ENCODE peak calls at places on chromosomes 5 and 9, in seven cellular contexts. J, W, Z, E, S, X and C are unnamed samples.

GRCh38 chr5:78699565-78700143 is 51.1 kb upstream of the LHFPL2 start:
- DNase-seq in J (peak), W (peak), Z (no peak), E (no peak), S (peak), X (peak), C (peak)

GRCh38 chr9:91647371-91647770 is 223.7 kb upstream of the NFIL3 start:
- DNase-seq in J (no peak), W (no peak), Z (no peak), E (no peak), S (no peak), X (no peak), C (no peak)

GRCh38 chr9:110197330-110198187 is 10.4 kb downstream of the C9orf152 start:
- DNase-seq in J (peak), W (no peak), Z (no peak), E (no peak), S (no peak), X (no peak), C (no peak)

GRCh38 chr9:127612993-127613954 is 1.2 kb downstream of the STXBP1 start:
- DNase-seq in J (peak), W (peak), Z (peak), E (peak), S (no peak), X (peak), C (no peak)

GRCh38 chr5:57456056-57456455 is 26.6 kb downstream of the ACTBL2 start:
- DNase-seq in J (no peak), W (no peak), Z (no peak), E (no peak), S (no peak), X (no peak), C (no peak)

GRCh38 chr5:10595678-10596309 is 31.9 kb downstream of the ANKRD33B start:
- DNase-seq in J (peak), W (peak), Z (no peak), E (no peak), S (no peak), X (peak), C (peak)

GRCh38 chr9:107019216-107019615 is 156.2 kb downstream of the ZNF462 start:
- DNase-seq in J (peak), W (no peak), Z (no peak), E (no peak), S (no peak), X (peak), C (peak)

GRCh38 chr5:177491429-177491945 is 5.9 kb downstream of the PDLIM7 start:
- DNase-seq in J (peak), W (no peak), Z (no peak), E (no peak), S (peak), X (peak), C (no peak)

GRCh38 chr5:147887026-147887627 is 8.6 kb downstream of the SCGB3A2 start:
- DNase-seq in J (peak), W (peak), Z (no peak), E (no peak), S (peak), X (peak), C (no peak)

GRCh38 chr9:124852829-124853531 is at the start of gene WDR38:
- DNase-seq in J (peak), W (peak), Z (peak), E (peak), S (peak), X (peak), C (no peak)

GRCh38 chr9:135224921-135225541 is 137.6 kb downstream of the OLFM1 start:
- DNase-seq in J (no peak), W (no peak), Z (peak), E (no peak), S (no peak), X (no peak), C (no peak)

GRCh38 chr9:78023003-78023741 is 8.4 kb downstream of the GNAQ start:
- DNase-seq in J (peak), W (peak), Z (no peak), E (no peak), S (peak), X (no peak), C (peak)

GRCh38 chr9:78028926-78029325 is 2.7 kb downstream of the GNAQ start:
- DNase-seq in J (no peak), W (no peak), Z (no peak), E (no peak), S (no peak), X (no peak), C (no peak)

GRCh38 chr9:78026947-78027346 is 4.7 kb downstream of the GNAQ start:
- DNase-seq in J (peak), W (peak), Z (no peak), E (no peak), S (no peak), X (no peak), C (no peak)

GRCh38 chr9:78025186-78025585 is 6.4 kb downstream of the GNAQ start:
- DNase-seq in J (no peak), W (no peak), Z (no peak), E (no peak), S (no peak), X (no peak), C (no peak)

DNA sequence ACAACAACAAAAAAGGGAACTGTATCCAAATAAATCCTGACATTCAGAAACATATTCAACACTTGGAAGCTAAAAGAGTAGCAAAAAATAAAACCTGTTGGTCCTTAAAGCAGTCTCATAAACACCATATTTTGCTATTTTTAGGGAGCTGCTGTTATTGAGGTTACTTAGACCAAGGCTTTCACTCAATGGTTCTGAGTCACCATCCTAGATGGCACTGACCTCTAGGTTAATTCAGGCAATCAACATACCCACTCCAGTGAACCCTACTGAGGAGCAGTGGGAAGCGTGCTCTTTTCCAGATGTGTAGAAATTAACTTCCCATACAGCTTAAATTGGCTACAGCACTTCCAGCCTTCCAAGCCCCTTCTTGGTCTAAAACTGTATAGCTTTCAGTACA is 5.2 kb downstream of the GNAQ start:
- DNase-seq in J (peak), W (peak), Z (no peak), E (no peak), S (no peak), X (no peak), C (no peak)
- H3K4me3 ChIP-seq in J (no peak), W (no peak), Z (no peak), E (no peak), S (no peak), X (no peak), C (no peak)

GRCh38 chr9:117430813-117431212 is 16.0 kb upstream of the ASTN2 start:
- DNase-seq in J (no peak), W (no peak), Z (no peak), E (no peak), S (no peak), X (no peak), C (no peak)
- H3K4me3 ChIP-seq in J (no peak), W (no peak), Z (no peak), E (no peak), S (no peak), X (no peak), C (no peak)

DNA sequence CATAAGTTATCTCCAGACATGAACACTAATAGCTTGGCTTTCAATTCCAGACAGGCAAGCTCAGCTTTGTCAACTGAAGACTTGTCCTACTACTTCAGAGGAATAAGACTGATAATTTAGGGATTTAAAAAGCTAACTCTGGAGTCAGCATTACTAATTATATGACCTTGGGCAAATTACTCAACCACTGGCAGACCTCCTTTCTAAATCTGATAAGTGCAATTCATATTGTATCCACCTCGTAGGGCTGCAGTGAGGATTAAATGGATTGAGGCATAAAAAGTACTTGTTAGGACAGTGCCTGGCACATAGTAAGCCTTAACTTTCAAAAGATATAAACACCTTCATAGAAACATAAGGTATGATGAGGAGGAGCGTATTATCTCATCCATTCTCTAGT is 104.4 kb downstream of the KLHL3 start:
- DNase-seq in J (no peak), W (peak), Z (no peak), E (no peak), S (no peak), X (no peak), C (no peak)
- H3K4me3 ChIP-seq in J (no peak), W (no peak), Z (no peak), E (no peak), S (no peak), X (no peak), C (no peak)

DNA sequence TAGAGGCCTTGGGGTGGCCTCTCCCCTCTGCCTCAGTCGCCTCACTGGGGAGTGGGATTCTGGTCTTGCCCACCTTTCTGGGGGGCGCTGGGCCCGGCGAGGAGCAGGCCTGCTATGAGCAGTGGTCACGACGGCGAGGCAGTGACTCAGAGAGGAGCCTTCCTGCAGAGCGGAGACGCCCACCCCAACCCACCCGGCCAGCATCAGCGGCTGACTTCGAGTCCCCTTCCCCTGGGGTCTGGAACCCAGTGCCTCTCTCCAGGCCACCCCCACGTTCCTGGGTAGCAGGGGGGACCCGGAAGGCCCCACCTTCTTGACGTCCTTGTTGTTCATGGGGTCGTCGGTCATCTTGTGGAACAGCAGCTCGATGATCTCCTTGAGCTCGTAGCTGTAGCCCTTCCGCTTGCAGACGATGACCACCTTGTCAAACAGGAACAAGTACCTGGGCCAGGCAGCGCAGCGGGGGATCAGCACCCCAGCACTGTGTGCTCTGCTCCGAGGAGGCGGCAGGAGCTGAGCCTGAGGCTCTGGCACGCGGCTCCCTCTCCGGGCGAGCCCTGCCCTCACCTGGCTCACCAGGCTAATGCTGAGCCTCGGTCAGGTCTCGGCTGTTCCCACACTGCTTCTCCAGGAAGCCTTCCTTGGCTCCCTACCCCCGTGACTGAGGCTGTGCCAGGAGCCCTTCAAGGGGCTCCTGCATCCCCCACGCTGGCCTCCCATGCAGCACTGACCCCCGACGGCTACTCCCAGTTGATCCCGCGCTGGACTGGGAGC is 50.1 kb upstream of the SARDH start:
- DNase-seq in J (no peak), W (no peak), Z (no peak), E (no peak), S (no peak), X (no peak), C (no peak)
- H3K4me3 ChIP-seq in J (no peak), W (no peak), Z (no peak), E (no peak), S (no peak), X (no peak), C (no peak)

GRCh38 chr5:180795771-180796313 is 6.8 kb downstream of the MGAT1 start:
- DNase-seq in J (no peak), W (no peak), Z (peak), E (no peak), S (no peak), X (no peak), C (no peak)

GRCh38 chr5:180799194-180799593 is 3.4 kb downstream of the MGAT1 start:
- DNase-seq in J (no peak), W (no peak), Z (peak), E (no peak), S (no peak), X (no peak), C (no peak)

GRCh38 chr5:180799902-180800801 is 2.5 kb downstream of the MGAT1 start:
- DNase-seq in J (peak), W (peak), Z (no peak), E (no peak), S (no peak), X (peak), C (no peak)

GRCh38 chr5:180797256-180798192 is 5.1 kb downstream of the MGAT1 start:
- DNase-seq in J (peak), W (no peak), Z (peak), E (no peak), S (no peak), X (no peak), C (no peak)

DNA sequence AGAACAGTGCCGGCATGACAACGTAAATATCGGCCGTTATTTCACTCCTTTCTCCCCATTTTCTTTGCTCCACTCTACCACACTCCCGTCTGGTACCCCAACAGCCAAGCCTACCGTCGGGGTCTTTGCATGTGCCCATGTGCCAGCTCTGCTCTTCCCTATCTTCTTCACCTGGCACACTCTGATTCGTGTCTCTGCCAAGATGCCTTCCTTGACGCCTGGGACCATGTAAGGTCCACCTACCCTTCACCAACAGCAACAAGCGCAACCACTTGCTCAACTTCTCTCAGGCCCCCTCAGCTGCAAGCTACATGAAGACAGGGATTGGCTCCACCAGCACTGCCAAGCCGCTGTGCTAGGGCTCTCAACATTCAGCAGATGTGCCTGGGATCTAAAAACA is 4.4 kb downstream of the MGAT1 start:
- DNase-seq in J (no peak), W (no peak), Z (no peak), E (no peak), S (no peak), X (no peak), C (no peak)
- H3K4me3 ChIP-seq in J (no peak), W (no peak), Z (no peak), E (no peak), S (no peak), X (no peak), C (no peak)

GRCh38 chr9:137948642-137949041 is 71.1 kb downstream of the CACNA1B start:
- DNase-seq in J (no peak), W (no peak), Z (no peak), E (no peak), S (no peak), X (no peak), C (no peak)

GRCh38 chr9:137952976-137953666 is 75.5 kb downstream of the CACNA1B start:
- DNase-seq in J (no peak), W (no peak), Z (no peak), E (no peak), S (no peak), X (no peak), C (no peak)

GRCh38 chr9:137949260-137949659 is 71.7 kb downstream of the CACNA1B start:
- DNase-seq in J (no peak), W (no peak), Z (no peak), E (no peak), S (no peak), X (no peak), C (no peak)

GRCh38 chr9:137951597-137952490 is 74.3 kb downstream of the CACNA1B start:
- DNase-seq in J (no peak), W (no peak), Z (no peak), E (no peak), S (no peak), X (no peak), C (no peak)

DNA sequence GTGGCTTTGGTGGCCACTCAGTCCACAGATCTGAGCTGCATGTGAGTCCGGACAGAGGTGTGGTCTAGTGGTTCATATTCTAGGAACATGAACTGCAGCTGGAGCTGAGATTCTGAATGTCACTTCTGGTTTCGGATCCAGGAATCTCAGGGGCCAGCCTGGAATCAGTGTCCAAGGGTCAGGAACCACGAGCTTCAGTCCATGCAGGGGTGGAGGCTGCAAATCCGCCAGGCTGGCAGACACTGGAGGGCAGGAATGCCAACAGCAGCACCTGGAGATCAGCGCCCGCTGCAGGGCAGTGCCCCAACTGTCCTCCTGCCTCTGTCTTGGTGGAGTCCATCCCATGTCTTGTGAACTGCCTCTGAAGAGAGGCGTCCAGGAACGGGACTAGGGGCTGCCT is 73.5 kb downstream of the CACNA1B start:
- DNase-seq in J (no peak), W (no peak), Z (no peak), E (no peak), S (no peak), X (no peak), C (no peak)
- H3K4me3 ChIP-seq in J (no peak), W (no peak), Z (no peak), E (no peak), S (no peak), X (no peak), C (no peak)

GRCh38 chr9:74497750-74498615 is 848 bp downstream of the RORB start:
- DNase-seq in J (peak), W (no peak), Z (no peak), E (peak), S (no peak), X (peak), C (no peak)

GRCh38 chr9:74499111-74499601 is 2.0 kb downstream of the RORB start:
- DNase-seq in J (no peak), W (no peak), Z (no peak), E (peak), S (no peak), X (peak), C (no peak)

GRCh38 chr9:74496819-74497749 is at the start of gene RORB:
- DNase-seq in J (peak), W (peak), Z (peak), E (peak), S (no peak), X (peak), C (no peak)

GRCh38 chr9:74499770-74500583 is 2.8 kb downstream of the RORB start:
- DNase-seq in J (peak), W (no peak), Z (no peak), E (peak), S (no peak), X (no peak), C (no peak)

DNA sequence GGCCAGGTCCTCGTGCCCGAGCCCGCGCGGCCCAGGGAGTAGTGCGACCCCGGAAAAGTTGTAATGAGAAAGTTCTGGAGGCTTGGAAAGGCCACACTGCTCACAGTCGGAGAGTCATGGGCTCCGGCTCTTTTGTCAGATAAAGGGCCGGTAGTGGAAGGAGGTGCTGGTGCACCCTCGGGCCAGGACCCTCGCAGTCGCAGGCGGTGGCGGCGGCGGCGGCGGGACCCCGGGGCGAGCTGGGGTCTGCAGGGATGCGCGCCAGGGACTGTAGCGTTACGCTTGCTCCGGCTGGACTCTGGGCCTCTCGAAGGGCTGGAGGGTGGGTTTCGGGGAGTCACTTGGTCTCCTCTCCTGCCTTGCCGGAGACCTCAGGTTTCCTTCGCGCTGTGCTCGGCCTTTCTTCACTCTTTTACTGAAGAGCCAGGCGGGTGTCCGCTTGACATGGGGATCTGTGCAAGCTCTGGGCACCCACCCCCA is 1.5 kb downstream of the RORB start:
- DNase-seq in J (no peak), W (no peak), Z (no peak), E (peak), S (no peak), X (no peak), C (no peak)
- H3K4me3 ChIP-seq in J (peak), W (peak), Z (peak), E (peak), S (no peak), X (peak), C (peak)

GRCh38 chr5:56144211-56144610 is 88.9 kb downstream of the ANKRD55 start:
- DNase-seq in J (no peak), W (no peak), Z (no peak), E (no peak), S (no peak), X (no peak), C (no peak)

GRCh38 chr5:56145511-56145910 is 87.6 kb downstream of the ANKRD55 start:
- DNase-seq in J (no peak), W (no peak), Z (no peak), E (no peak), S (no peak), X (no peak), C (no peak)

GRCh38 chr5:56145106-56145505 is 88.0 kb downstream of the ANKRD55 start:
- DNase-seq in J (no peak), W (peak), Z (no peak), E (no peak), S (no peak), X (peak), C (no peak)

GRCh38 chr5:56142233-56142619 is 90.9 kb downstream of the ANKRD55 start:
- DNase-seq in J (no peak), W (no peak), Z (no peak), E (no peak), S (no peak), X (no peak), C (no peak)

GRCh38 chr5:56142620-56143431 is 90.3 kb downstream of the ANKRD55 start:
- DNase-seq in J (no peak), W (peak), Z (no peak), E (no peak), S (no peak), X (peak), C (no peak)
- H3K4me3 ChIP-seq in J (no peak), W (no peak), Z (no peak), E (no peak), S (no peak), X (no peak), C (no peak)